ENCODE peak calls at places on chromosomes 6 and 20, in five cellular contexts. P is HepG2, F is K562, W is GM23338, A is GM12878. L is an unnamed sample.

GRCh38 chr6:138716017-138716416 is 57.6 kb upstream of the CCDC28A start:
- DNase-seq in A (no peak), W (no peak), P (no peak), F (no peak), L (no peak)

GRCh38 chr6:140071115-140071514 is 696.7 kb upstream of the CITED2 start:
- DNase-seq in A (no peak), P (no peak), F (no peak), W (no peak), L (no peak)

GRCh38 chr20:21396045-21396893 is 1.1 kb downstream of the NKX2-4 start:
- DNase-seq in F (no peak), P (no peak), W (peak), A (no peak), L (no peak)

GRCh38 chr20:61895016-61895415 is 170.7 kb downstream of the TAF4 start:
- DNase-seq in F (no peak), W (no peak), A (no peak), P (no peak), L (no peak)

GRCh38 chr6:32108094-32108627 is 977 bp downstream of the TNXB start:
- DNase-seq in P (no peak), F (peak), W (peak), A (no peak), L (no peak)

GRCh38 chr6:147103641-147104040 is 100.6 kb upstream of the STXBP5 start:
- DNase-seq in W (no peak), A (no peak), F (no peak), P (no peak), L (no peak)

GRCh38 chr6:155958550-155958949 is 502.9 kb upstream of the NOX3 start:
- DNase-seq in W (no peak), P (no peak), A (no peak), F (no peak), L (no peak)

GRCh38 chr6:33010356-33010755 is 965 bp upstream of the HLA-DOA start:
- DNase-seq in A (no peak), F (no peak), W (peak), P (no peak), L (no peak)

GRCh38 chr6:154243793-154244768 is 112.5 kb downstream of the IPCEF1 start:
- DNase-seq in P (no peak), W (no peak), F (no peak), A (no peak), L (no peak)

GRCh38 chr6:155187096-155187495 is 76.7 kb upstream of the CLDN20 start:
- DNase-seq in A (no peak), P (no peak), F (no peak), W (no peak), L (no peak)

GRCh38 chr20:57004416-57004815 is 262.0 kb downstream of the BMP7 start:
- DNase-seq in A (no peak), W (no peak), F (no peak), P (no peak), L (no peak)

GRCh38 chr6:154370545-154370944 is 13.9 kb upstream of the IPCEF1 start:
- DNase-seq in P (peak), A (no peak), W (peak), F (peak), L (no peak)

GRCh38 chr20:50189681-50190250 is 864 bp upstream of the CEBPB start:
- DNase-seq in W (peak), P (peak), A (no peak), F (no peak), L (peak)

GRCh38 chr6:139295906-139296305 is 4.1 kb upstream of the TXLNB start:
- DNase-seq in F (no peak), P (no peak), W (no peak), A (no peak), L (no peak)

GRCh38 chr6:138987299-138987642 is 782 bp downstream of the REPS1 start:
- DNase-seq in P (no peak), W (peak), F (no peak), A (no peak), L (no peak)

GRCh38 chr6:56040271-56040670 is 164.9 kb upstream of the BMP5 start:
- DNase-seq in W (no peak), F (no peak), P (no peak), A (no peak), L (no peak)

DNA sequence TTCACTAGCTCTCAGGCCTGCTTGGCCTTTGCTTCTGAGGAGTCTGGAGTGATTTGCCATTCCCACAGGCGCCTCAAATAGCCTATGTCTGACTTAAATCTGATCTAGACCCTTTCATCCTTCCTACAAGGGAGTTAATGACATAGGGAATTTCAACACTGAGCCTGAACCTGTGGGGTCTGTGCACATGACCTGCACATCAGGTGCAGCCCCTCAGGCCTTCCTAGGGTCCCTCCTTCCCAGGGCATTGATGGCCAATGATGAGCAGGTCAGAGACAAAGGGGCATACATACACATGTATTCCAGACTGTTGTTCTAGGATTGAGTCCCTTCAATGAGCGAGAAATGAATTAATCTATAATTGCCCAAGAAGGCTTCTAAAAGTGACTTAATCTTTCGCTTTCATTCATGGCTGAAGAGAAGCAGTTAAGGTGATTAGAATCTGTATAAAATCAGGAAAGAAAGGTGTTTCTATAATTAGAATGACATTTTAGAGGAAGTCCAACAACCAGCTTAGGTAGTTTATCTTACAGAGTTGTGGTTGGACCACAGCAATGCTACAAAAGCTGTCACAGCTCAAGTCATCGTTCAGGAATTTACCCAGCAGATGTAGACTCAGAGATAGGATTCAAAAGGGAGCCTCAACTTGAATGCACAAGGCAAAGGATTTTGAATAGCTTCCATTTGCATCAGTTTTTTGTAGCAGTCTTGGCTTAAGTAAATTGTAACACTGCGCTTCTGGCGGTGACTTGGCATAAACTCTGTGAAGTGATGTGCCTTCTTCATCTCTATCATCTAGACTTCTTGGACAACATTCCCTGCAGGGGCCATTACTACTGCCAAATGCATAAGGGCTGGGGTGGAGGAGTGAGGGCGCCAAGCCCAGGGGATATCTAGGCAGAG is 27.0 kb upstream of the TBC1D7 start:
- DNase-seq in P (peak), F (peak), W (no peak), A (peak), L (no peak)
- TF ChIP-seq JUNB in P (no peak), F (peak), W (no peak), A (peak), L (no peak)

GRCh38 chr6:43076093-43076927 is at the start of gene PTK7:
- DNase-seq in W (peak), F (peak), P (peak), A (no peak), L (no peak)
- TF ChIP-seq JUNB in W (no peak), F (no peak), P (no peak), A (no peak), L (no peak)

GRCh38 chr6:37099442-37099841 is 70.5 kb upstream of the PIM1 start:
- DNase-seq in A (no peak), P (peak), W (no peak), F (no peak), L (peak)

GRCh38 chr6:37100740-37101139 is 69.2 kb upstream of the PIM1 start:
- DNase-seq in F (no peak), W (no peak), P (no peak), A (no peak), L (no peak)

GRCh38 chr6:37096025-37096424 is 73.9 kb upstream of the PIM1 start:
- DNase-seq in W (no peak), A (no peak), F (no peak), P (no peak), L (no peak)

GRCh38 chr6:37093728-37094069 is 76.3 kb upstream of the PIM1 start:
- DNase-seq in P (no peak), A (no peak), W (no peak), F (no peak), L (no peak)

GRCh38 chr6:37097335-37097734 is 72.6 kb upstream of the PIM1 start:
- DNase-seq in P (no peak), W (no peak), A (no peak), F (no peak), L (no peak)
- TF ChIP-seq JUNB in P (no peak), W (no peak), A (no peak), F (no peak), L (no peak)

DNA sequence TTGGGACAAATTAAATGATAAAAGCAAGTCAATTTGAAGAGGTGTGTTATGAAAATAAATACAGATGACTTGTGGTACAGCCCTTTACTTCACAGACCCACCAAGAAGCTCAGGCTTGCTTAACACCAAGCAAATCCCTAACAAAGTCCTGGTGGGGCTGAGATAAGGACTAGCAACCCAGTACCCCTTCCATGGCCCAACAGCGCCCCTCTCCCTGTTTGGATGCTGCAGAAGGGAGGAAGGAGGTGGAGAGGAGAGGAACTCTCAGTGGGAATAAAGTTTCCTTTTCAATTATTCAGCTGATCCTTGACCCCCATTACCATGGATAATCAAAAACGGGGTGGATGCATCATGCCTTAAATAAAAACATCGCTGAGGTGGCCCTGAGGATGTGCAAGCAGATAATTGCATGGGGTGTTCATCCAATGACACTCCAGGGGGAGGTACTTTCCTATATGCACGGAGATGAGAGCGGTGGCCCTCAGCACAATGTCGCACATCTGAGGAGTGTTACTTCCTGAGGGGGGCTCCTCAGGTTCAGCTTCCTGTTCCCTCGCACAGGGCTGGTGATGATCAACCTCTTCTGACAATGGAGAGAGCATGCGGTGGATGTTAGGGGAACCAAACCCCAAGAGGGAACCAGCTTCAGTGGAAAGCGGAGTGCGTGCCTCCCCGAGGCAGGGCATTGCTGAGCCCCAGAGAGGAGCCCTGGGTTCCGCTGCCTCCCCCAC is 4.4 kb upstream of the ZNF831 start:
- DNase-seq in A (no peak), F (no peak), P (no peak), W (peak), L (no peak)
- TF ChIP-seq JUNB in A (no peak), F (no peak), P (no peak), W (no peak), L (no peak)

DNA sequence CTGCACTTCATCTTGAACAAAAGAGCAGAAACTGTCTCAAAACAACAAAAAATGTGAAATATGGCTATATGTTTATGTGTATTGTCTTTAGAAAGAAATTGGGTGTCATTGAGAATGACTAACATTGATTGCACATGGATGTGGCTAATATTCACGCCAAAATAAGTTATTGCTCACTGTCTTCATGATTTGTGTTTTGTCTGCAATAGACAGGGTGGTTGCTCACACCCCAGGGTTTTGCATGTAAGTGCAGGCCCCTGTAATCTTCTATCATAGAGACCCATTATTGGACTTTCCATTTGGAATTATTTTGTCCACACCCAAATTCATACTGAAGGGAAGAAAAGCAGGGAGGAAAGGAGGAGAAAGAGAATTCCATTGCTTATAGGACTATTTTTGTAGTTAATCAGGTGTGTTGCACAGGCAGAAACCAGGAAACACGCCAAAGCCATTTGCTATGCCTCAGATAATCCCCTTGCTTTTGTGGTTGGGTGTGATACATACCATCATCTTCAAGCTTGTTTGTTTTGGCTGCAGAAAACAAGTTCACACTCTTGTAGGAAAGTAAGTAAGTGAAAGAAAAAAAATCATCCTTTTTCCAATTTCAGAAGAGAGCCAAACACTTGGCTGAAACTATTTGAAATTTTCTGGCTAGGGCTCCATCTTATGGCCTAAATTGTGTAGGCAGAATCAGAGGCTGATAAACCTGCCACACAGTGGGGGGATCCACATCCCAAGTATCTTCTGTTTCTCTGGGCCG is 214.1 kb downstream of the COL12A1 start:
- DNase-seq in F (no peak), P (no peak), A (no peak), W (peak), L (no peak)
- TF ChIP-seq JUNB in F (no peak), P (no peak), A (no peak), W (no peak), L (no peak)

DNA sequence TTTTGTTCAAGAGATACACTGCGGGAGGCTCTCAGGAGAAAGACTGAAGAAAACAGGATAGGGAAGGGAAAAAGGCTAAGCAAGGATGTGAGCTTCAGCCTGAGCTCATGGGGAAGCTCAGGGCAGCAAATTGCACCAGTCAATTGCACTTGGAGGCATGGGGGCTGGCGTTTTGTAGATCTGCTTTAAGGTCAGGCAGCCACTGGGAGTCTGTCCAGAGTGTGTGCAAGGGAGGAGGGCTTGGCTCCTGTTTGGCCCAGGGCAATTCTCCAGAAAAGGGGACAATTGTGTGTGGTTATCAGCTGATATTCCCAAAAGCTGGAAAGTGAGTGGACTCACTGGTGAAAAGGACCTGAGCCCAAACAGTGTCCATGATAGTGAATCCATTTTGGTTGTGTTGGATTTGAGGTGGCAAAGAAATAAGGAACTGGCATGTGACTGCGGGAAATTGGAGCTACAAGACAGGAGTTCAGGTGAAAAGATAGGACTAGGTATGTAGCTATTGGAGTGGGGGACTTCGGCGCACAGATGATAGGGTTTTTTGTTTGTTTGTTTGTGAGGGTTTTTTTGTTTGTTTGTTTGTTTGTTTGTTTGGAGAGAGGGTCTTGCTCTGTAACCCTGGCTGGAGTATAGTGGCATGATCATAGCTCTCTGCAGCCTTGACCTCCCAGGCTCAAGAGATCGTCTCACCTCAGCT is 22.3 kb upstream of the IER3 start:
- DNase-seq in F (no peak), W (no peak), P (no peak), A (no peak), L (no peak)
- TF ChIP-seq JUNB in F (no peak), W (no peak), P (no peak), A (no peak), L (no peak)

DNA sequence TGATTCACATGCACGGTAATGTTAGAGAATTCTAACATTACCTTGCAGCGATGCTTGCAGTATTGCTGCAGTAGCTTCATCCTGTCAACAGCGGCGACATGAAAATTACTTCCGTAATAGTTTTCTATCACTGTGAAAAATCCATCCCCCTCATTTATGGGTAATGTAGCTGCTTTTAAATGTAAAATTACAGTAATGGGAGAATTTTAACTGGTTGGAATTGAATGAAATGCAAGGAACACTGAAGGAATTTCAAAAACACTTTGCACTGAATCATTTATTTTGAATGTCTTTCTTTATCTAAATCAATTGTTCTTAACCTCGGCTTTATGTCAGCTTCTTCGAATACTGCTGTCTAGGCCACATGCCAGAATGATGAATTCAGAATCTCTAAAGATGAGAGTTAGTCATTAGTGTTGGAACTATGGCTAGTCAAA is 102.4 kb upstream of the HIVEP1 start:
- DNase-seq in W (no peak), A (no peak), P (no peak), F (no peak), L (no peak)
- TF ChIP-seq JUNB in W (no peak), A (no peak), P (no peak), F (no peak), L (no peak)